ENCODE peak calls at places on chromosomes 13 and 19, in seven cellular contexts. R is H1, T is trophoblast cell, P is IMR-90, E is neuronal stem cell, V is H9, U is mesenchymal stem cell. Y is an unnamed sample.

GRCh38 chr19:30669329-30670010 is 297.3 kb downstream of the ZNF536 start:
- DNase-seq in T (peak; percentile 19), R (no peak), E (peak; percentile 73), U (peak; percentile 30), P (peak; percentile 12), V (peak; percentile 81), Y (peak; percentile 71)

GRCh38 chr19:17526922-17527321 is 15.5 kb downstream of the PGLS start:
- DNase-seq in R (no peak), V (no peak), P (no peak), T (no peak), U (no peak), E (no peak), Y (no peak)

GRCh38 chr13:77774181-77774580 is 76.7 kb downstream of the SLAIN1 start:
- DNase-seq in U (no peak), R (no peak), E (no peak), T (no peak), V (no peak), P (no peak), Y (no peak)

GRCh38 chr19:49020931-49021895 is 2.9 kb downstream of the CGB3 start:
- DNase-seq in P (peak; percentile 25), V (no peak), R (no peak), T (no peak), U (peak; percentile 77), E (no peak), Y (no peak)

GRCh38 chr19:43524922-43525835 is 1.8 kb downstream of the ETHE1 start:
- DNase-seq in P (peak; percentile 32), E (no peak), U (peak; percentile 50), V (peak; percentile 64), T (peak; percentile 62), R (no peak), Y (peak; percentile 55)

GRCh38 chr19:56170261-56170660 is 5.5 kb upstream of the GALP start:
- DNase-seq in T (no peak), R (no peak), U (peak; percentile 28), E (no peak), V (no peak), P (peak; percentile 43), Y (no peak)

GRCh38 chr19:51742736-51743288 is 8.9 kb downstream of the FPR1 start:
- DNase-seq in P (no peak), R (no peak), E (no peak), T (peak; percentile 19), U (no peak), V (no peak), Y (no peak)

GRCh38 chr13:74444877-74445479 is 310.8 kb upstream of the KLF12 start:
- DNase-seq in T (no peak), P (peak; percentile 14), V (no peak), E (no peak), U (no peak), R (no peak), Y (no peak)

GRCh38 chr19:15285896-15286591 is 46.3 kb downstream of the BRD4 start:
- DNase-seq in U (no peak), V (no peak), P (no peak), T (no peak), R (no peak), E (no peak), Y (no peak)

GRCh38 chr13:74047925-74048324 is 86.3 kb downstream of the KLF12 start:
- DNase-seq in V (no peak), T (no peak), E (no peak), R (no peak), P (no peak), U (peak; percentile 18), Y (no peak)

GRCh38 chr19:45391346-45391745 is 13.5 kb downstream of the PPP1R13L start:
- DNase-seq in E (no peak), U (peak; percentile 33), R (no peak), T (no peak), P (peak; percentile 18), V (peak; percentile 55), Y (peak; percentile 75)

GRCh38 chr19:42108527-42109389 is 23.5 kb downstream of the POU2F2 start:
- DNase-seq in E (peak; percentile 88), U (peak; percentile 88), T (peak; percentile 72), V (peak; percentile 91), R (peak; percentile 82), P (peak; percentile 89), Y (peak; percentile 93)

GRCh38 chr19:16332991-16333624 is 8.5 kb downstream of the KLF2 start:
- DNase-seq in R (no peak), E (no peak), V (no peak), T (no peak), P (no peak), U (peak; percentile 58), Y (no peak)

GRCh38 chr13:97574926-97575325 is 141.0 kb downstream of the RAP2A start:
- DNase-seq in V (peak; percentile 72), T (peak; percentile 46), E (no peak), U (peak; percentile 56), R (peak; percentile 34), P (peak; percentile 52), Y (peak; percentile 89)

GRCh38 chr13:24135674-24136300 is 24.7 kb upstream of the SPATA13 start:
- DNase-seq in V (no peak), E (no peak), T (no peak), R (no peak), U (peak; percentile 25), P (peak; percentile 77), Y (no peak)

GRCh38 chr13:62092536-62092935 is 676.9 kb upstream of the PCDH20 start:
- DNase-seq in V (no peak), R (no peak), P (no peak), U (no peak), E (no peak), T (no peak), Y (no peak)

GRCh38 chr13:59643239-59643865 is 520.4 kb downstream of the DIAPH3 start:
- DNase-seq in U (no peak), R (no peak), T (no peak), E (no peak), V (no peak), P (no peak), Y (no peak)

GRCh38 chr13:113116871-113117271 is 5.7 kb upstream of the F10 start:
- DNase-seq in R (no peak), U (no peak), V (no peak), T (no peak), E (no peak), P (no peak), Y (no peak)

GRCh38 chr13:108551674-108552073 is 77.7 kb upstream of the MYO16 start:
- DNase-seq in E (no peak), U (peak; percentile 37), P (no peak), V (no peak), R (no peak), T (no peak), Y (no peak)

GRCh38 chr19:53977991-53978731 is 13.3 kb upstream of the CACNG6 start:
- DNase-seq in P (peak; percentile 84), R (peak; percentile 90), U (peak; percentile 81), T (no peak), V (peak; percentile 99), E (peak; percentile 98), Y (peak; percentile 100)

GRCh38 chr13:111431241-111431640 is 110.8 kb downstream of the TEX29 start:
- DNase-seq in R (no peak), E (no peak), P (no peak), U (no peak), T (no peak), V (no peak), Y (no peak)

GRCh38 chr13:101709952-101710351 is 257.5 kb downstream of the ITGBL1 start:
- DNase-seq in R (no peak), E (no peak), U (no peak), P (no peak), V (no peak), T (no peak), Y (no peak)

GRCh38 chr19:48862827-48863226 is 5.6 kb downstream of the PLEKHA4 start:
- DNase-seq in R (no peak), E (no peak), V (no peak), U (no peak), P (no peak), T (no peak), Y (no peak)

GRCh38 chr19:11269408-11269807 is 7.1 kb upstream of the DOCK6 start:
- DNase-seq in T (no peak), V (no peak), P (peak; percentile 56), R (no peak), E (no peak), U (no peak), Y (no peak)

GRCh38 chr13:99982741-99983400 is 1.3 kb downstream of the ZIC2 start:
- DNase-seq in R (no peak), P (no peak), T (no peak), U (no peak), E (no peak), V (no peak), Y (peak; percentile 62)

GRCh38 chr13:80131204-80131603 is 209.7 kb downstream of the SPRY2 start:
- DNase-seq in T (no peak), E (no peak), R (no peak), V (peak; percentile 38), P (peak; percentile 46), U (peak; percentile 80), Y (peak; percentile 46)

GRCh38 chr19:8615813-8616596 is 5.5 kb upstream of the ADAMTS10 start:
- DNase-seq in V (peak; percentile 67), P (peak; percentile 55), U (peak; percentile 50), T (no peak), R (no peak), E (peak; percentile 64), Y (peak; percentile 66)

DNA sequence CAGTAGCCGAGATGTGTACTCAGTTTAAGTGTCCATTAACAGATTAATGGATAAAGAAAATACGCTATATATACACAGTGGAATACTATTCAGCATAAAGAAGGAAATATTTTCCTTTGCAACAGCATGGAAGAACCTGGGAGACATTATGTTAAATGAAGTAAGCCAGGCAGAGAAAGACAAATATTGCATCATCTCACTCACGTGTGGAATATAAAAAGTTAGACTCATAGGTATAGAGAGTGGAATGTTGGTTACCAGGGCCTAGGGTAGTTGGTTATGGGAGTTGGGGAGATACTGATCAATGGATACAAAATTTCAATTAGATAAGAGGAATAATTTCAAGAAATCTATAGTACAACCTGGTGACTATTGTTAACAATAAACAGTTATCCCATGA is 210.1 kb downstream of the MAB21L1 start:
- DNase-seq in T (no peak), R (no peak), E (no peak), U (no peak), P (no peak), V (no peak), Y (no peak)
- H3K4ac ChIP-seq in T (no peak overlapping the region), R (no peak overlapping the region), E (no peak overlapping the region), U (no peak overlapping the region), P (no peak overlapping the region), V (no peak overlapping the region), Y (no peak overlapping the region)

GRCh38 chr13:86862137-86862536 is 809.0 kb upstream of the SLITRK5 start:
- DNase-seq in U (no peak), V (peak; percentile 34), E (no peak), P (no peak), R (no peak), T (no peak), Y (no peak)
- H3K4ac ChIP-seq in U (no peak overlapping the region), V (no peak overlapping the region), E (no peak overlapping the region), P (no peak overlapping the region), R (no peak overlapping the region), T (no peak overlapping the region), Y (no peak overlapping the region)

GRCh38 chr19:6723108-6723618 is 2.7 kb upstream of the C3 start:
- DNase-seq in T (no peak), E (no peak), R (no peak), V (no peak), P (peak; percentile 10), U (peak; percentile 24), Y (peak; percentile 63)
- H3K4ac ChIP-seq in T (no peak overlapping the region), E (no peak overlapping the region), R (no peak overlapping the region), V (no peak overlapping the region), P (no peak overlapping the region), U (no peak overlapping the region), Y (no peak overlapping the region)

GRCh38 chr19:40565910-40566495 is 10.7 kb upstream of the SHKBP1 start:
- DNase-seq in E (no peak), U (no peak), P (no peak), V (no peak), R (no peak), T (no peak), Y (no peak)
- H3K4ac ChIP-seq in E (no peak overlapping the region), U (no peak overlapping the region), P (no peak overlapping the region), V (no peak overlapping the region), R (no peak overlapping the region), T (no peak overlapping the region), Y (no peak overlapping the region)

GRCh38 chr13:93418398-93418797 is 191.8 kb downstream of the GPC6 start:
- DNase-seq in U (no peak), V (no peak), R (no peak), T (no peak), P (no peak), E (no peak), Y (no peak)
- H3K4ac ChIP-seq in U (no peak overlapping the region), V (no peak overlapping the region), R (no peak overlapping the region), T (no peak overlapping the region), P (no peak overlapping the region), E (no peak overlapping the region), Y (no peak overlapping the region)

Y was measured in mesendoderm.